ENCODE peak calls at places on chromosome 19, in eight cellular contexts. One of them, this sample, is unnamed.

GRCh38 chr19:41994994-41995958 is 1.2 kb upstream of the ATP1A3 start:
- DNase-seq in pancreas: no peak
- DNase-seq in heart right ventricle: no peak
- DNase-seq in kidney: no peak
- DNase-seq in ovary: no peak
- DNase-seq in psoas muscle: no peak
- DNase-seq in H9: no peak
- DNase-seq in AG04450: no peak
- DNase-seq in this sample: no peak

GRCh38 chr19:15779756-15780476 is 7.5 kb upstream of the OR10H5 start:
- DNase-seq in psoas muscle: peak
- DNase-seq in kidney: peak
- DNase-seq in ovary: peak
- DNase-seq in pancreas: peak
- DNase-seq in H9: no peak
- DNase-seq in AG04450: no peak
- DNase-seq in heart right ventricle: peak
- DNase-seq in this sample: peak

GRCh38 chr19:355134-355533 is 10.5 kb upstream of the MIER2 start:
- DNase-seq in ovary: no peak
- DNase-seq in pancreas: no peak
- DNase-seq in heart right ventricle: no peak
- DNase-seq in psoas muscle: no peak
- DNase-seq in kidney: no peak
- DNase-seq in H9: no peak
- DNase-seq in AG04450: no peak
- DNase-seq in this sample: no peak

GRCh38 chr19:34508540-34508939 is 27.0 kb downstream of the WTIP start:
- DNase-seq in AG04450: no peak
- DNase-seq in pancreas: no peak
- DNase-seq in ovary: no peak
- DNase-seq in H9: no peak
- DNase-seq in psoas muscle: no peak
- DNase-seq in kidney: no peak
- DNase-seq in heart right ventricle: no peak
- DNase-seq in this sample: peak

GRCh38 chr19:9061879-9062278 is 25.0 kb upstream of the OR1M1 start:
- DNase-seq in psoas muscle: no peak
- DNase-seq in heart right ventricle: no peak
- DNase-seq in ovary: no peak
- DNase-seq in H9: no peak
- DNase-seq in pancreas: no peak
- DNase-seq in kidney: no peak
- DNase-seq in AG04450: no peak
- DNase-seq in this sample: no peak

GRCh38 chr19:38513762-38514167 is 80.3 kb downstream of the RYR1 start:
- DNase-seq in AG04450: no peak
- DNase-seq in H9: no peak
- DNase-seq in psoas muscle: no peak
- DNase-seq in ovary: no peak
- DNase-seq in pancreas: no peak
- DNase-seq in kidney: no peak
- DNase-seq in heart right ventricle: no peak
- DNase-seq in this sample: no peak

GRCh38 chr19:56995298-56995697 is 124.5 kb upstream of the USP29 start:
- DNase-seq in ovary: peak
- DNase-seq in heart right ventricle: no peak
- DNase-seq in H9: no peak
- DNase-seq in AG04450: no peak
- DNase-seq in psoas muscle: no peak
- DNase-seq in pancreas: no peak
- DNase-seq in kidney: no peak
- DNase-seq in this sample: peak

GRCh38 chr19:38392707-38393308 is 4.3 kb downstream of the SPRED3 start:
- DNase-seq in H9: no peak
- DNase-seq in pancreas: no peak
- DNase-seq in ovary: no peak
- DNase-seq in kidney: no peak
- DNase-seq in psoas muscle: no peak
- DNase-seq in AG04450: no peak
- DNase-seq in heart right ventricle: no peak
- DNase-seq in this sample: no peak

GRCh38 chr19:23917856-23918255 is 3.2 kb downstream of the ZNF726 start:
- DNase-seq in kidney: no peak
- DNase-seq in heart right ventricle: no peak
- DNase-seq in psoas muscle: no peak
- DNase-seq in AG04450: no peak
- DNase-seq in pancreas: peak
- DNase-seq in H9: no peak
- DNase-seq in ovary: no peak
- DNase-seq in this sample: no peak

GRCh38 chr19:56253737-56254136 is 18.8 kb upstream of the EDDM13 start:
- DNase-seq in AG04450: peak
- DNase-seq in psoas muscle: no peak
- DNase-seq in heart right ventricle: no peak
- DNase-seq in H9: no peak
- DNase-seq in ovary: no peak
- DNase-seq in kidney: no peak
- DNase-seq in pancreas: no peak
- DNase-seq in this sample: no peak

GRCh38 chr19:54518844-54519243 is 16.2 kb downstream of the LAIR2 start:
- DNase-seq in ovary: no peak
- DNase-seq in kidney: no peak
- DNase-seq in H9: no peak
- DNase-seq in pancreas: no peak
- DNase-seq in heart right ventricle: no peak
- DNase-seq in AG04450: no peak
- DNase-seq in psoas muscle: no peak
- DNase-seq in this sample: no peak

GRCh38 chr19:51931921-51932320 is 4.6 kb downstream of the ZNF613 start:
- DNase-seq in ovary: no peak
- DNase-seq in heart right ventricle: no peak
- DNase-seq in psoas muscle: no peak
- DNase-seq in pancreas: no peak
- DNase-seq in AG04450: no peak
- DNase-seq in H9: no peak
- DNase-seq in kidney: no peak
- DNase-seq in this sample: no peak

GRCh38 chr19:38190061-38190460 is 34.0 kb downstream of the DPF1 start:
- DNase-seq in psoas muscle: no peak
- DNase-seq in kidney: no peak
- DNase-seq in ovary: no peak
- DNase-seq in heart right ventricle: no peak
- DNase-seq in H9: no peak
- DNase-seq in pancreas: no peak
- DNase-seq in AG04450: no peak
- DNase-seq in this sample: no peak

GRCh38 chr19:1045247-1045603 is 5.3 kb downstream of the ABCA7 start:
- DNase-seq in H9: peak
- DNase-seq in ovary: no peak
- DNase-seq in AG04450: no peak
- DNase-seq in psoas muscle: peak
- DNase-seq in heart right ventricle: no peak
- DNase-seq in kidney: peak
- DNase-seq in pancreas: no peak
- DNase-seq in this sample: peak

GRCh38 chr19:39407644-39408391 is 1.2 kb downstream of the ZFP36 start:
- DNase-seq in AG04450: no peak
- DNase-seq in heart right ventricle: peak
- DNase-seq in ovary: peak
- DNase-seq in H9: no peak
- DNase-seq in psoas muscle: peak
- DNase-seq in pancreas: peak
- DNase-seq in kidney: peak
- DNase-seq in this sample: no peak

GRCh38 chr19:43820098-43820860 is 6.8 kb upstream of the ZNF283 start:
- DNase-seq in AG04450: peak
- DNase-seq in heart right ventricle: peak
- DNase-seq in pancreas: no peak
- DNase-seq in ovary: no peak
- DNase-seq in kidney: peak
- DNase-seq in psoas muscle: peak
- DNase-seq in H9: peak
- DNase-seq in this sample: peak

GRCh38 chr19:37975596-37976515 is 68.8 kb downstream of the SIPA1L3 start:
- DNase-seq in psoas muscle: no peak
- DNase-seq in pancreas: no peak
- DNase-seq in H9: no peak
- DNase-seq in ovary: no peak
- DNase-seq in AG04450: no peak
- DNase-seq in heart right ventricle: no peak
- DNase-seq in kidney: no peak
- DNase-seq in this sample: no peak

GRCh38 chr19:58519087-58519354 is 589 bp downstream of the ZBTB45 start:
- DNase-seq in AG04450: no peak
- DNase-seq in pancreas: peak
- DNase-seq in psoas muscle: peak
- DNase-seq in H9: peak
- DNase-seq in ovary: peak
- DNase-seq in kidney: peak
- DNase-seq in heart right ventricle: peak
- DNase-seq in this sample: peak

DNA sequence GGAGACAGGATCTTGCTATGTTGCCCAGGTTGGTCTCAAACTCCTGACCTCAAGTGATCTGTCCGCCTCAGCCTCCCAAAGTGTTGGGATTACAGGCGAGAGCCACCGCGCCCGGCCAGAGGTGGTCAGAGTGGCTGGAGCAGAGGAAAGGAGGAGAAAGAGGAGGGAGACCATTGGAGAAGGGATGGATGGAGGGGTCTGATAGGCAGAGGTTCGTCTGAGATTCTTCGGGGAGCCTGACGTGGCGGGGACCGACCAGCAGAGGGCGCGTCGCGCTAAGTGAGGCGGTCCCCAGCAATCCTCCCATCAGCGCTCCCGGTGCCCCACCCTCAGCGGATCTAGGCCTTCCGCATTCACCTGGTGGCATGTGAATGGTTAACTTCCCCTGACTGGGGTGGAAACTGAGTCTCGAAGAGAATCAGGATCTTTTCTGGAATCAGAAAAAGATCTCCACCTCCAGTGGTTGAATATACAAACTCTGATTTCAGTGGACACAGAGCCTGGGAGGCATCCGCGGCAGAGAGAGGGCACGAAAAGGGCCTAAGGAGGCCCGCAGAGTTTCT is 8.8 kb downstream of the GTPBP3 start:
- DNase-seq in AG04450: no peak
- DNase-seq in H9: peak
- DNase-seq in kidney: peak
- DNase-seq in heart right ventricle: peak
- DNase-seq in ovary: peak
- DNase-seq in pancreas: no peak
- DNase-seq in psoas muscle: peak
- DNase-seq in this sample: peak
- H3K27ac ChIP-seq in AG04450: no peak
- H3K27ac ChIP-seq in H9: no peak
- H3K27ac ChIP-seq in kidney: no peak
- H3K27ac ChIP-seq in heart right ventricle: peak
- H3K27ac ChIP-seq in ovary: no peak
- H3K27ac ChIP-seq in pancreas: no peak
- H3K27ac ChIP-seq in psoas muscle: peak
- H3K27ac ChIP-seq in this sample: no peak

GRCh38 chr19:48784527-48784926 is 26.3 kb downstream of the BCAT2 start:
- DNase-seq in ovary: no peak
- DNase-seq in psoas muscle: no peak
- DNase-seq in H9: no peak
- DNase-seq in pancreas: no peak
- DNase-seq in kidney: no peak
- DNase-seq in heart right ventricle: no peak
- DNase-seq in AG04450: no peak
- DNase-seq in this sample: no peak
- TF ChIP-seq CTCF in ovary: no peak
- TF ChIP-seq CTCF in psoas muscle: no peak
- TF ChIP-seq CTCF in H9: no peak
- TF ChIP-seq CTCF in pancreas: peak
- TF ChIP-seq CTCF in kidney: no peak
- TF ChIP-seq CTCF in heart right ventricle: no peak
- TF ChIP-seq CTCF in AG04450: peak
- TF ChIP-seq CTCF in this sample: no peak

GRCh38 chr19:36236304-36236945 is 21.5 kb downstream of the ZNF146 start:
- DNase-seq in pancreas: no peak
- DNase-seq in ovary: no peak
- DNase-seq in heart right ventricle: no peak
- DNase-seq in AG04450: no peak
- DNase-seq in psoas muscle: no peak
- DNase-seq in kidney: no peak
- DNase-seq in H9: no peak
- DNase-seq in this sample: no peak

DNA sequence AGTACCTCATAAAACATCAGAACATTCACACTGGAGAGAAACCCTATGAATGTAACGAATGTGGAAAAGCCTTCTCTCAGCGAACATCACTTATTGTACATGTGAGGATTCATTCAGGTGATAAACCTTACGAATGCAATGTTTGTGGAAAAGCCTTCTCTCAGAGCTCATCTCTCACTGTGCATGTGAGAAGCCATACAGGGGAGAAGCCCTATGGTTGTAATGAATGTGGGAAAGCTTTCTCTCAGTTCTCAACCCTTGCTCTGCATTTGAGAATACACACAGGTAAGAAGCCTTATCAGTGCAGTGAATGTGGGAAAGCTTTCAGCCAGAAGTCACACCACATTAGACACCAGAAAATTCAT is 22.0 kb downstream of the ZNF146 start:
- DNase-seq in psoas muscle: no peak
- DNase-seq in AG04450: no peak
- DNase-seq in heart right ventricle: no peak
- DNase-seq in kidney: no peak
- DNase-seq in pancreas: no peak
- DNase-seq in ovary: no peak
- DNase-seq in H9: no peak
- DNase-seq in this sample: no peak
- H3K27ac ChIP-seq in psoas muscle: no peak
- H3K27ac ChIP-seq in AG04450: no peak
- H3K27ac ChIP-seq in heart right ventricle: no peak
- H3K27ac ChIP-seq in kidney: no peak
- H3K27ac ChIP-seq in pancreas: no peak
- H3K27ac ChIP-seq in ovary: no peak
- H3K27ac ChIP-seq in H9: no peak
- H3K27ac ChIP-seq in this sample: no peak

DNA sequence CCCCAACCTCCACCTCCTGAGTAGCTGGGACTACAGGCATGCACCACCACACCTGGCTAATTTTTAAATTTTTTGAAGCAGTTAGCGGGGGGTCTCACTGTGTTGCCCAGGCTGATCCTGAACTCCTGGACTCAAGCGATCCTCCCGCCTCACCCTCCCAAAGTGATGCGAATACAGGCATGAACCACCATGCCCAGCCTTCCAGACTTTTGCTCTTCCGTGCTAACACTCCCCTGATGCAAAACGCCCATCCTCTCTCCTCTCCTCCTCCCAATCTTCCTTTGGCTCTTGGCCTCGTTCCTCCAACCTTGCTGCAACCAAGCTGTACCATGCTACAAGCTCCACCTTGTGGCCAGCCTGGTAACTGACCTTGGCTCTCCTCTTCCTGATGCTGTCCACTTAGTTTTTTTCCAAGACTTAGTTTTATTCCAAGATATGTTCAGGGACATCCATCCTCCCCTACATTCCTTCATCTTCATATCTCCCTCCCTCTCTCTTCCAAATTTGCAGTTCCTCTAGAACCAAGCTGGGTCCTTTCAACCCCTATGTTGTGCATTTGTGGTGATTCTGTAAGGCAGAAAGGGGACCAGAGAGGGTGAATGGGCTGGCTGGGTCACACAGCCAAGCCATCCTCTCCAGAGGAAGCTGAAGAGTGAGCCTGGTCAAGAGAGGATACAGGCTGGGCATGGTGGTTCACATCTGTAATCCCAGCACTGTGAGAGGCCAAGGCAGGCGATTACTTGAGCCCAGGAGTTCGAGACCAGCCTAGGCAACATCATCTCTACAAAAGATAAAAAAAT is 32.8 kb downstream of the TINCR start:
- DNase-seq in psoas muscle: no peak
- DNase-seq in AG04450: no peak
- DNase-seq in H9: peak
- DNase-seq in pancreas: no peak
- DNase-seq in kidney: no peak
- DNase-seq in ovary: no peak
- DNase-seq in heart right ventricle: no peak
- DNase-seq in this sample: peak
- TF ChIP-seq CTCF in psoas muscle: no peak
- TF ChIP-seq CTCF in AG04450: peak
- TF ChIP-seq CTCF in H9: peak
- TF ChIP-seq CTCF in pancreas: no peak
- TF ChIP-seq CTCF in kidney: no peak
- TF ChIP-seq CTCF in ovary: no peak
- TF ChIP-seq CTCF in heart right ventricle: peak
- TF ChIP-seq CTCF in this sample: peak